ENCODE peak calls at places on chromosomes 4 and X, in five cellular contexts. X is B cell; I is H7; M is amygdala; J is stimulated activated CD4-positive, alpha-beta T cell treated with anti-CD3 and anti-CD28 coated beads, Interleukin-4, amount 100 ng/mL, for 48 hours. R is an unnamed sample.

GRCh38 chrX:104432321-104432720 is 133.7 kb upstream of the IL1RAPL2 start:
- DNase-seq in X (no peak), I (no peak), M (no peak), J (no peak), R (no peak)

GRCh38 chr4:148207074-148207473 is 235.1 kb downstream of the NR3C2 start:
- DNase-seq in X (no peak), I (no peak), M (no peak), J (no peak), R (no peak)

GRCh38 chr4:179415016-179415841 is 1973.0 kb upstream of the AGA start:
- DNase-seq in X (no peak), I (no peak), M (no peak), J (no peak), R (no peak)

GRCh38 chr4:74873545-74874295 is 59.2 kb upstream of the PARM1 start:
- DNase-seq in X (peak), I (no peak), M (no peak), J (no peak), R (no peak)

GRCh38 chr4:189835505-189835904 is 105.2 kb upstream of the FRG1 start:
- DNase-seq in X (peak), I (no peak), M (no peak), J (no peak), R (no peak)

GRCh38 chr4:184993243-184993642 is 25.0 kb upstream of the HELT start:
- DNase-seq in X (no peak), I (no peak), M (no peak), J (no peak), R (no peak)

GRCh38 chr4:7661066-7661748 is 226.5 kb upstream of the PSAPL1 start:
- DNase-seq in X (no peak), I (no peak), M (no peak), J (no peak), R (no peak)

GRCh38 chr4:69830529-69831269 is 29.2 kb downstream of the SULT1E1 start:
- DNase-seq in X (no peak), I (no peak), M (no peak), J (no peak), R (no peak)

GRCh38 chr4:57233391-57233790 is 123.2 kb upstream of the IGFBP7 start:
- DNase-seq in X (no peak), I (no peak), M (no peak), J (no peak), R (no peak)

GRCh38 chrX:106780664-106781377 is 21.7 kb upstream of the TBC1D8B start:
- DNase-seq in X (no peak), I (no peak), M (no peak), J (no peak), R (no peak)

GRCh38 chr4:94588900-94589693 is 137.4 kb downstream of the PDLIM5 start:
- DNase-seq in X (no peak), I (no peak), M (no peak), J (no peak), R (no peak)

R was measured in naive thymus-derived CD4-positive, alpha-beta T cell.